ENCODE peak calls at places on chromosomes 11 and 22, in five cellular contexts. J is cardiac muscle cell; D is transverse colon; Q is CD8-positive, alpha-beta memory T cell; C is tibial nerve. K is an unnamed sample. For H3K4me1 and H3K9me3, the result is how much of the 10 kb centered on the place peaks cover.

GRCh38 chr11:119571311-119571710 is 148.3 kb upstream of the THY1 start:
- DNase-seq in D (no peak), Q (no peak), C (no peak), J (peak), K (no peak)

GRCh38 chr11:69122642-69123431 is 32.9 kb upstream of the SMIM38 start:
- DNase-seq in C (no peak), Q (no peak), D (peak), J (peak), K (peak)

GRCh38 chr11:36022891-36023290 is 79.0 kb downstream of the LDLRAD3 start:
- DNase-seq in J (no peak), Q (no peak), C (no peak), D (no peak), K (no peak)

GRCh38 chr11:69301491-69302401 is 7.8 kb downstream of the MYEOV start:
- DNase-seq in Q (no peak), J (no peak), C (no peak), D (peak), K (no peak)

GRCh38 chr11:74024630-74025029 is 15.7 kb upstream of the UCP3 start:
- DNase-seq in D (peak), J (no peak), Q (no peak), C (peak), K (no peak)

GRCh38 chr22:21881841-21882753 is 14.7 kb upstream of the MAPK1 start:
- DNase-seq in Q (no peak), C (no peak), J (no peak), D (no peak), K (no peak)

GRCh38 chr22:19815093-19815822 is 39.4 kb downstream of the GNB1L start:
- DNase-seq in J (no peak), D (no peak), Q (no peak), C (no peak), K (no peak)

GRCh38 chr11:87422566-87422965 is 384.8 kb downstream of the TMEM135 start:
- DNase-seq in Q (no peak), J (peak), D (no peak), C (no peak), K (no peak)

GRCh38 chr11:16941935-16942334 is 72.3 kb downstream of the PLEKHA7 start:
- DNase-seq in J (no peak), Q (no peak), D (no peak), C (no peak), K (no peak)

GRCh38 chr11:114883472-114883871 is 205.1 kb downstream of the NXPE2 start:
- DNase-seq in D (no peak), J (no peak), Q (no peak), C (no peak), K (no peak)

GRCh38 chr11:71371674-71372069 is 76.5 kb downstream of the DHCR7 start:
- DNase-seq in Q (no peak), C (no peak), D (no peak), J (no peak), K (no peak)

GRCh38 chr11:10809373-10810199 is 860 bp upstream of the EIF4G2 start:
- DNase-seq in D (peak), C (peak), J (no peak), Q (no peak), K (no peak)

GRCh38 chr11:124285610-124286344 is 28.0 kb downstream of the OR8D1 start:
- DNase-seq in J (no peak), C (no peak), Q (no peak), D (no peak), K (no peak)

GRCh38 chr11:118397448-118397847 is 4.0 kb upstream of the ATP5MG start:
- DNase-seq in C (no peak), D (no peak), J (no peak), Q (no peak), K (no peak)

GRCh38 chr22:29369460-29369859 is 18.9 kb downstream of the AP1B1 start:
- DNase-seq in D (peak), C (peak), Q (no peak), J (no peak), K (no peak)

GRCh38 chr22:30182833-30183232 is 63.7 kb downstream of the LIF start:
- DNase-seq in J (no peak), Q (no peak), C (no peak), D (no peak), K (no peak)

GRCh38 chr11:128506999-128507591 is 80.3 kb downstream of the ETS1 start:
- DNase-seq in D (peak), Q (no peak), J (no peak), C (peak), K (no peak)

GRCh38 chr22:38871360-38872171 is 450 bp downstream of the CBX6 start:
- DNase-seq in Q (no peak), J (peak), D (no peak), C (no peak), K (peak)

GRCh38 chr11:27694992-27695391 is 5.3 kb downstream of the BDNF start:
- DNase-seq in D (no peak), Q (no peak), J (no peak), C (no peak), K (no peak)

GRCh38 chr11:84685149-84685548 is 942.0 kb downstream of the DLG2 start:
- DNase-seq in J (no peak), D (no peak), C (no peak), Q (no peak), K (no peak)

GRCh38 chr11:103648670-103649400 is 387.6 kb upstream of the DDI1 start:
- DNase-seq in Q (no peak), D (no peak), J (no peak), C (no peak), K (no peak)

GRCh38 chr11:126281245-126281644 is 1.6 kb upstream of the TIRAP start:
- DNase-seq in J (peak), D (no peak), Q (no peak), C (no peak), K (no peak)

GRCh38 chr22:22939537-22940368 is 52.1 kb downstream of the IGLL5 start:
- DNase-seq in D (peak), C (no peak), J (no peak), Q (no peak), K (no peak)

GRCh38 chr11:33377852-33378385 is 120.7 kb downstream of the HIPK3 start:
- DNase-seq in Q (no peak), C (no peak), D (no peak), J (no peak), K (no peak)

GRCh38 chr11:85946221-85946620 is 91.0 kb downstream of the CCDC83 start:
- DNase-seq in D (no peak), J (no peak), C (no peak), Q (no peak), K (no peak)

GRCh38 chr11:92284558-92284957 is 59.9 kb downstream of the FAT3 start:
- DNase-seq in Q (no peak), C (no peak), J (no peak), D (no peak), K (no peak)

GRCh38 chr11:134406264-134407185 is 5.5 kb downstream of the B3GAT1 start:
- DNase-seq in D (no peak), C (no peak), Q (no peak), J (no peak), K (no peak)

GRCh38 chr22:26852176-26852575 is 194.8 kb downstream of the MIAT start:
- DNase-seq in C (no peak), Q (no peak), D (no peak), J (peak), K (no peak)

GRCh38 chr11:61509058-61510029 is 795 bp downstream of the LRRC10B start:
- DNase-seq in C (no peak), D (peak), J (peak), Q (peak), K (no peak)

GRCh38 chr11:17906436-17906835 is 106.4 kb downstream of the SERGEF start:
- DNase-seq in C (no peak), D (no peak), Q (no peak), J (peak), K (no peak)

GRCh38 chr11:115848614-115849013 is 344.4 kb upstream of the CADM1 start:
- DNase-seq in J (no peak), Q (no peak), C (no peak), D (no peak), K (no peak)

GRCh38 chr22:22995166-22995565 is 75.2 kb upstream of the GNAZ start:
- DNase-seq in C (no peak), J (no peak), Q (no peak), D (no peak), K (no peak)

GRCh38 chr11:119108151-119108856 is 1.2 kb downstream of the C2CD2L start:
- DNase-seq in C (no peak), Q (peak), D (peak), J (no peak), K (peak)

DNA sequence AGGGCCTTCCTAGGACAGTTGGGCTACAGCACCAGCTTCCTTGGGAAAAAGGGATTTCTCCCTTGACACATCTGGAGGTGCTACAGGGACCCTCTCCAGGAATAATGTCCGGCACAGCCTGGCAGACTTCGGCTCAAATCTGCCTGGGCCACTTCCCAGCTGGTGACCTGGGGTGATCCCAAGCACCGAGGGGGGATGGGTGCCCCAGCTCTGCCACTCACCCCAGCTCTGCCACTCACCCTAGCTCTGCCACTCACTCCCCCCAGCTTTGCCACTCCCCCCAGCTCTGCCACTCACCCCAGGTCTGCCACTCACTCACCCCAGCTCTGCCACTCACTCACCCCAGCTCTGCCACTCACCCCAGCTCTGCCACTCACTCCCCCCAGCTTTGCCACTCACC is 9.9 kb downstream of the OSBPL5 start:
- DNase-seq in D (no peak), Q (no peak), J (no peak), C (no peak), K (no peak)
- H3K4me1 ChIP-seq in D (half or more), Q (under half), J (half or more), C (half or more), K (under half)

GRCh38 chr22:49626361-49627216 is 201.1 kb downstream of the BRD1 start:
- DNase-seq in Q (no peak), C (no peak), D (no peak), J (no peak), K (no peak)
- H3K9me3 ChIP-seq in Q (under half), C (under half), D (under half), J (under half), K (under half)

GRCh38 chr22:39939830-39940229 is 20.4 kb upstream of the TMA7B start:
- DNase-seq in J (no peak), D (no peak), Q (no peak), C (no peak), K (no peak)
- H3K4me1 ChIP-seq in J (under half), D (under half), Q (half or more), C (under half), K (half or more)

GRCh38 chr11:106236295-106236694 is 158.8 kb downstream of the AASDHPPT start:
- DNase-seq in J (no peak), Q (no peak), D (no peak), C (no peak), K (no peak)

GRCh38 chr11:106238704-106239360 is 161.4 kb downstream of the AASDHPPT start:
- DNase-seq in J (no peak), C (no peak), Q (no peak), D (no peak), K (no peak)

GRCh38 chr11:106231591-106231990 is 154.1 kb downstream of the AASDHPPT start:
- DNase-seq in C (no peak), D (no peak), J (no peak), Q (no peak), K (no peak)

GRCh38 chr11:106233191-106233590 is 155.7 kb downstream of the AASDHPPT start:
- DNase-seq in J (no peak), D (no peak), C (no peak), Q (no peak), K (no peak)

DNA sequence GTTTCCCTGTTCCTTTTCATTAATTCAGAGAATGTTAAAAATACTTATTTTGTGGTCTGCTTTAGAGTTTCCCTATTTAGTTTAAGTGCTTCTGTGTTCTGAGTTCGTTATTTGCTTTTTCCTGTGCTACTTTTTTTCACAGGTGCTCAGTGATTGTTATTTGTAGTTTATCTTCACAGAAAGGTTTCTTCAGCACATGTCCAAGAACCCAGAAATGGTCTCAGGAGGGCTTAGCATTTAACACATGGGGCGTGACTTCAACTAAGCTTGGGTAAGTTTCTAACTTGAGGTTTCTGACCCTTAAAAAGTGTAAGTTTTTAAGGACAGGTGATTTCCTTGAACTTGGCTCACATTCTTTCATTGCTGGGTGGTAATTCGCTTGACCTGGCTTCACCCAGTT is 157.3 kb downstream of the AASDHPPT start:
- DNase-seq in D (no peak), J (no peak), Q (no peak), C (no peak), K (no peak)
- H3K9me3 ChIP-seq in D (under half), J (under half), Q (under half), C (under half), K (under half)

DNA sequence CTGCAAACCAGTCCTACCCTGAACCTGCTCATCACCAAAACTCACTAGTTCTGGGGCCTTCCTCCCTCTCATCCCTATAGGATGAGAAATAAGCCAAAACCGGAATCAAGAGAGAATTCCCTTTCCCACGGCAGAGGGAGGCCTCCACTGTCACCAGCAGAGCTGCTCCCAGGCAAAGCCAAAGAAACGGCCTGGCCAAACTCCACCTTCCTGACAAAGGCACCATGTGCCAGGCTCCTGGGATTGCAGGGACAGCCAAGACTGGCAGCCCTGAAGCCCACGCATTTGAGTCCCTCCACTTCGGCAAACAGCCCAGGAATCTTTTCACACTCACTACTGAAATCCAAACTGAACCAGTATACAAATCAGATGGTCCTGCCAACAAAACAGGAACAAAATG is 6.2 kb downstream of the SMCO4 start:
- DNase-seq in C (no peak), J (no peak), Q (no peak), D (no peak), K (no peak)
- H3K4me1 ChIP-seq in C (under half), J (half or more), Q (under half), D (under half), K (under half)

GRCh38 chr11:95571861-95572260 is 217.7 kb downstream of the FAM76B start:
- DNase-seq in J (no peak), D (no peak), C (no peak), Q (no peak), K (no peak)

GRCh38 chr11:95576149-95576851 is 213.3 kb downstream of the FAM76B start:
- DNase-seq in C (no peak), J (no peak), D (no peak), Q (no peak), K (no peak)

GRCh38 chr11:95577716-95578460 is 211.7 kb downstream of the FAM76B start:
- DNase-seq in D (no peak), C (no peak), Q (no peak), J (no peak), K (no peak)

GRCh38 chr11:95570845-95571244 is 218.7 kb downstream of the FAM76B start:
- DNase-seq in J (no peak), D (no peak), C (no peak), Q (no peak), K (no peak)

DNA sequence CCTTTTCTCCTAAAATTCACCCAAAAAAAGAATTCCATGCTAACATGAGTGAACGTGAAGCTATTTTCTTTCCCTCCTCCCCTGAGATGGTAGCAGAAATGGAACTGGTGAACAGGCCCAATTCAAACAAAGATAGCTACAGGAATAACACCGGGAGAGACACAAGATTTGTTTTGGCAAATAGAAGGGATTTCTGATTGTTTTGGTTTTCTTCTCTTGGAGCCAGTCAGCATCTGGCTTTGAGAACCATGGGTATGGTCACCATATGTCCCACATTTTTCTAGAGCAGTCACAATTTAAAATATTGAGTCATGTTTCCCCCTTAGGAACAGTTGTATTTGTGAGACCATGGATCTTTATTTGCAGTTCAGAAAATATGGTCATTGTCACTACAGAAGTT is 214.1 kb downstream of the FAM76B start:
- DNase-seq in J (no peak), D (no peak), C (no peak), Q (no peak), K (no peak)
- H3K9me3 ChIP-seq in J (under half), D (under half), C (under half), Q (under half), K (under half)

DNA sequence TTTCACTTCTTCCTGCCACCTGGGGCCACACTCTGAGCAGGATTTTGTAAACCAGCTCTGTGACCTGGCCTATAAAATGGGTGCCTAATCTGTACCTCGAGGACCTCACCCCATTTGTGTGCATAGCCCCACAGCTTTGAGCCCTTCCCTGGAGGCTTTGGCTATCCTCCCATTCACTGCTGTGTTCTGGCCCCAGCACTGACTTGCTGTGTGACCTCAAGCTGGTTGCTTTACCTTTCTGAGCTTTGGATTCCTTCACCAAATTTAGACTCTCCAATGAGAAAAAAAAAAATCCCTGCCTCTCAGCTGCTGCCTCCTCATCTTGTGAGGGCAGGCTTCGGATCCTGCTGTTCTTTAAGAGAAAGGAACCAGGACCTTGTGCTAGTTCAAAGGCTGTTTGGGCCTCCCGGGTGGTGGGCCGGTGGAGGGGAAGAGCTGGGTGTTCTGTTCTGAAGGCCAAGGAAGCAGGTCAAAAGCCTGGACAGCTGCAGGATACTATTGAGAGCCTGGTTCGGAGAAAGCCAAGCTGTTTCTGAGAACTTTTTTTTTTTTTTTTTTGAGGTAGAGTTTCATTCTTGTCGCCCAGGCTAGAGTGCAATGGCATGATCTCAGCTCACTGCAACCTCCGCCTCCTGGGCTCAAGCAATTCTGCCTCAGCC is 1.1 kb upstream of the PYGM start:
- DNase-seq in Q (no peak), C (no peak), D (no peak), J (no peak), K (no peak)
- H3K4me1 ChIP-seq in Q (half or more), C (half or more), D (under half), J (half or more), K (half or more)

K was measured in naive thymus-derived CD4-positive, alpha-beta T cell.